ENCODE peak calls at places on chromosomes 13 and 19, in eight cellular contexts. One of them, this sample, is unnamed.

GRCh38 chr19:35265126-35265995 is 3.4 kb upstream of the USF2 start:
- DNase-seq in ovary: peak
- DNase-seq in heart right ventricle: no peak
- DNase-seq in endodermal cell: peak
- DNase-seq in heart left ventricle: no peak
- DNase-seq in effector memory CD4-positive, alpha-beta T cell: no peak
- DNase-seq in kidney: peak
- DNase-seq in body of pancreas: peak
- DNase-seq in this sample: no peak

GRCh38 chr13:114118086-114118762 is 14.2 kb downstream of the RASA3 start:
- DNase-seq in ovary: no peak
- DNase-seq in heart right ventricle: no peak
- DNase-seq in endodermal cell: no peak
- DNase-seq in heart left ventricle: no peak
- DNase-seq in effector memory CD4-positive, alpha-beta T cell: no peak
- DNase-seq in kidney: peak
- DNase-seq in body of pancreas: no peak
- DNase-seq in this sample: no peak

GRCh38 chr19:8526345-8527062 is 12.5 kb upstream of the ZNF414 start:
- DNase-seq in ovary: peak
- DNase-seq in heart right ventricle: peak
- DNase-seq in endodermal cell: peak
- DNase-seq in heart left ventricle: peak
- DNase-seq in effector memory CD4-positive, alpha-beta T cell: no peak
- DNase-seq in kidney: peak
- DNase-seq in body of pancreas: peak
- DNase-seq in this sample: no peak

GRCh38 chr13:77532983-77533382 is 2.5 kb upstream of the SCEL start:
- DNase-seq in ovary: no peak
- DNase-seq in heart right ventricle: no peak
- DNase-seq in endodermal cell: no peak
- DNase-seq in heart left ventricle: no peak
- DNase-seq in effector memory CD4-positive, alpha-beta T cell: no peak
- DNase-seq in kidney: no peak
- DNase-seq in body of pancreas: no peak
- DNase-seq in this sample: no peak

GRCh38 chr19:39413269-39413902 is 917 bp downstream of the PLEKHG2 start:
- DNase-seq in ovary: peak
- DNase-seq in heart right ventricle: peak
- DNase-seq in endodermal cell: peak
- DNase-seq in heart left ventricle: peak
- DNase-seq in effector memory CD4-positive, alpha-beta T cell: peak
- DNase-seq in kidney: peak
- DNase-seq in body of pancreas: no peak
- DNase-seq in this sample: no peak

GRCh38 chr19:47490847-47491246 is 6.8 kb upstream of the KPTN start:
- DNase-seq in ovary: no peak
- DNase-seq in heart right ventricle: no peak
- DNase-seq in endodermal cell: no peak
- DNase-seq in heart left ventricle: no peak
- DNase-seq in effector memory CD4-positive, alpha-beta T cell: no peak
- DNase-seq in kidney: no peak
- DNase-seq in body of pancreas: no peak
- DNase-seq in this sample: no peak

GRCh38 chr13:27712421-27712820 is 79.9 kb upstream of the GSX1 start:
- DNase-seq in ovary: no peak
- DNase-seq in heart right ventricle: peak
- DNase-seq in endodermal cell: no peak
- DNase-seq in heart left ventricle: peak
- DNase-seq in effector memory CD4-positive, alpha-beta T cell: no peak
- DNase-seq in kidney: no peak
- DNase-seq in body of pancreas: peak
- DNase-seq in this sample: peak

GRCh38 chr13:30053904-30054303 is 203.5 kb upstream of the UBL3 start:
- DNase-seq in ovary: no peak
- DNase-seq in heart right ventricle: no peak
- DNase-seq in endodermal cell: peak
- DNase-seq in heart left ventricle: no peak
- DNase-seq in effector memory CD4-positive, alpha-beta T cell: no peak
- DNase-seq in kidney: no peak
- DNase-seq in body of pancreas: no peak
- DNase-seq in this sample: no peak

GRCh38 chr13:100209857-100210580 is 121.1 kb downstream of the PCCA start:
- DNase-seq in ovary: no peak
- DNase-seq in heart right ventricle: no peak
- DNase-seq in endodermal cell: no peak
- DNase-seq in heart left ventricle: no peak
- DNase-seq in effector memory CD4-positive, alpha-beta T cell: no peak
- DNase-seq in kidney: no peak
- DNase-seq in body of pancreas: no peak
- DNase-seq in this sample: no peak

GRCh38 chr13:50131998-50132936 is 117.0 kb downstream of the KCNRG start:
- DNase-seq in ovary: no peak
- DNase-seq in heart right ventricle: no peak
- DNase-seq in endodermal cell: peak
- DNase-seq in heart left ventricle: no peak
- DNase-seq in effector memory CD4-positive, alpha-beta T cell: no peak
- DNase-seq in kidney: no peak
- DNase-seq in body of pancreas: no peak
- DNase-seq in this sample: peak

GRCh38 chr13:96821381-96821780 is 172.9 kb downstream of the OXGR1 start:
- DNase-seq in ovary: no peak
- DNase-seq in heart right ventricle: no peak
- DNase-seq in endodermal cell: no peak
- DNase-seq in heart left ventricle: no peak
- DNase-seq in effector memory CD4-positive, alpha-beta T cell: no peak
- DNase-seq in kidney: no peak
- DNase-seq in body of pancreas: no peak
- DNase-seq in this sample: no peak

GRCh38 chr19:47512183-47512947 is 2.5 kb downstream of the NAPA start:
- DNase-seq in ovary: peak
- DNase-seq in heart right ventricle: no peak
- DNase-seq in endodermal cell: peak
- DNase-seq in heart left ventricle: peak
- DNase-seq in effector memory CD4-positive, alpha-beta T cell: no peak
- DNase-seq in kidney: no peak
- DNase-seq in body of pancreas: peak
- DNase-seq in this sample: no peak

GRCh38 chr19:49151339-49152217 is 3.6 kb downstream of the HRC start:
- DNase-seq in ovary: peak
- DNase-seq in heart right ventricle: peak
- DNase-seq in endodermal cell: peak
- DNase-seq in heart left ventricle: peak
- DNase-seq in effector memory CD4-positive, alpha-beta T cell: peak
- DNase-seq in kidney: peak
- DNase-seq in body of pancreas: peak
- DNase-seq in this sample: peak

GRCh38 chr13:100875392-100876043 is 200.9 kb upstream of the TMTC4 start:
- DNase-seq in ovary: no peak
- DNase-seq in heart right ventricle: no peak
- DNase-seq in endodermal cell: no peak
- DNase-seq in heart left ventricle: no peak
- DNase-seq in effector memory CD4-positive, alpha-beta T cell: no peak
- DNase-seq in kidney: no peak
- DNase-seq in body of pancreas: no peak
- DNase-seq in this sample: no peak

GRCh38 chr19:6210721-6211600 is 68.8 kb downstream of the MLLT1 start:
- DNase-seq in ovary: peak
- DNase-seq in heart right ventricle: no peak
- DNase-seq in endodermal cell: no peak
- DNase-seq in heart left ventricle: no peak
- DNase-seq in effector memory CD4-positive, alpha-beta T cell: no peak
- DNase-seq in kidney: peak
- DNase-seq in body of pancreas: no peak
- DNase-seq in this sample: no peak
- H3K27ac ChIP-seq in ovary: no peak
- H3K27ac ChIP-seq in heart right ventricle: no peak
- H3K27ac ChIP-seq in endodermal cell: no peak
- H3K27ac ChIP-seq in heart left ventricle: no peak
- H3K27ac ChIP-seq in effector memory CD4-positive, alpha-beta T cell: no peak
- H3K27ac ChIP-seq in kidney: no peak
- H3K27ac ChIP-seq in body of pancreas: no peak
- H3K27ac ChIP-seq in this sample: no peak

GRCh38 chr19:17805427-17805826 is 10.5 kb downstream of the B3GNT3 start:
- DNase-seq in ovary: no peak
- DNase-seq in heart right ventricle: no peak
- DNase-seq in endodermal cell: no peak
- DNase-seq in heart left ventricle: no peak
- DNase-seq in effector memory CD4-positive, alpha-beta T cell: no peak
- DNase-seq in kidney: no peak
- DNase-seq in body of pancreas: no peak
- DNase-seq in this sample: no peak

GRCh38 chr19:17806945-17807344 is 12.0 kb downstream of the B3GNT3 start:
- DNase-seq in ovary: no peak
- DNase-seq in heart right ventricle: no peak
- DNase-seq in endodermal cell: no peak
- DNase-seq in heart left ventricle: no peak
- DNase-seq in effector memory CD4-positive, alpha-beta T cell: no peak
- DNase-seq in kidney: no peak
- DNase-seq in body of pancreas: no peak
- DNase-seq in this sample: no peak

GRCh38 chr19:17807731-17808316 is 12.9 kb downstream of the B3GNT3 start:
- DNase-seq in ovary: no peak
- DNase-seq in heart right ventricle: no peak
- DNase-seq in endodermal cell: no peak
- DNase-seq in heart left ventricle: no peak
- DNase-seq in effector memory CD4-positive, alpha-beta T cell: no peak
- DNase-seq in kidney: no peak
- DNase-seq in body of pancreas: no peak
- DNase-seq in this sample: peak

GRCh38 chr19:17802137-17802858 is 7.4 kb downstream of the B3GNT3 start:
- DNase-seq in ovary: no peak
- DNase-seq in heart right ventricle: no peak
- DNase-seq in endodermal cell: no peak
- DNase-seq in heart left ventricle: no peak
- DNase-seq in effector memory CD4-positive, alpha-beta T cell: no peak
- DNase-seq in kidney: no peak
- DNase-seq in body of pancreas: no peak
- DNase-seq in this sample: no peak

DNA sequence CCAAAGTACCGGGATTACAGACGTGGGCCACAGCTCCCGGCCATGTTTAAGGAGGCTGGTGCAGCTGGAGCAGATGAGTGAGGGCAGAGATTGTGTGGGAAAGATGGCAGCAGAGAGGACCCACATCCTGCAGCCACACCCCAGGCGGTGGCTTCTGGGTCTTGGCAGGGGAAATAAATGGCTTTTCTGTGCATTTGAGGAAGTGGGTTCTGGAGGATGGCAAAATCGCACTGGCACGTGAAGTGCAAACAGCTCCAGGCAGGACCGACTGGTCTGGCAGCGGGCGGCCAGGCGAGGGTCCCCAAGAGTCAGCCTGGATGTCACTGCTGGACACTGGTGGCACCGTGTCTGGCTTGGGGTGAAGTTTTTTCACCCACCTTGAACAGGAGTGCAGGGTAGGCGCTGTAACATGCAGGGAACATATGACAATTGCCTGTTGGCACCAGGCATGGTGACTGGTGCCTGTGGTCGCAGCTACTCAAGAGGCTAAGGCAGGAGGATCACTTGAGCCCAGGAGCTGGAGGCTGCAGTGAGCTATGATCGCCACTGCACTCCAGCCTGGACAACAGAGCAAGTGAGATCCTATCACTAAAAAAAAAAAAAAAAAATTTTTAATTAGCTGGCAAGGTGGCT is 8.4 kb downstream of the B3GNT3 start:
- DNase-seq in ovary: no peak
- DNase-seq in heart right ventricle: no peak
- DNase-seq in endodermal cell: no peak
- DNase-seq in heart left ventricle: no peak
- DNase-seq in effector memory CD4-positive, alpha-beta T cell: no peak
- DNase-seq in kidney: no peak
- DNase-seq in body of pancreas: no peak
- DNase-seq in this sample: no peak
- H3K4me3 ChIP-seq in ovary: no peak
- H3K4me3 ChIP-seq in heart right ventricle: no peak
- H3K4me3 ChIP-seq in endodermal cell: no peak
- H3K4me3 ChIP-seq in heart left ventricle: no peak
- H3K4me3 ChIP-seq in effector memory CD4-positive, alpha-beta T cell: no peak
- H3K4me3 ChIP-seq in kidney: no peak
- H3K4me3 ChIP-seq in body of pancreas: no peak
- H3K4me3 ChIP-seq in this sample: peak

GRCh38 chr13:46053162-46054012 is 841 bp upstream of the ZC3H13 start:
- DNase-seq in ovary: no peak
- DNase-seq in heart right ventricle: no peak
- DNase-seq in endodermal cell: no peak
- DNase-seq in heart left ventricle: no peak
- DNase-seq in effector memory CD4-positive, alpha-beta T cell: no peak
- DNase-seq in kidney: no peak
- DNase-seq in body of pancreas: no peak
- DNase-seq in this sample: peak

GRCh38 chr13:46059405-46059804 is 6.9 kb upstream of the ZC3H13 start:
- DNase-seq in ovary: no peak
- DNase-seq in heart right ventricle: no peak
- DNase-seq in endodermal cell: no peak
- DNase-seq in heart left ventricle: no peak
- DNase-seq in effector memory CD4-positive, alpha-beta T cell: no peak
- DNase-seq in kidney: no peak
- DNase-seq in body of pancreas: no peak
- DNase-seq in this sample: no peak

GRCh38 chr13:46062190-46062589 is 9.6 kb upstream of the ZC3H13 start:
- DNase-seq in ovary: no peak
- DNase-seq in heart right ventricle: no peak
- DNase-seq in endodermal cell: no peak
- DNase-seq in heart left ventricle: no peak
- DNase-seq in effector memory CD4-positive, alpha-beta T cell: no peak
- DNase-seq in kidney: no peak
- DNase-seq in body of pancreas: no peak
- DNase-seq in this sample: no peak

GRCh38 chr13:46057251-46058015 is 4.9 kb upstream of the ZC3H13 start:
- DNase-seq in ovary: no peak
- DNase-seq in heart right ventricle: no peak
- DNase-seq in endodermal cell: no peak
- DNase-seq in heart left ventricle: no peak
- DNase-seq in effector memory CD4-positive, alpha-beta T cell: no peak
- DNase-seq in kidney: no peak
- DNase-seq in body of pancreas: no peak
- DNase-seq in this sample: no peak

DNA sequence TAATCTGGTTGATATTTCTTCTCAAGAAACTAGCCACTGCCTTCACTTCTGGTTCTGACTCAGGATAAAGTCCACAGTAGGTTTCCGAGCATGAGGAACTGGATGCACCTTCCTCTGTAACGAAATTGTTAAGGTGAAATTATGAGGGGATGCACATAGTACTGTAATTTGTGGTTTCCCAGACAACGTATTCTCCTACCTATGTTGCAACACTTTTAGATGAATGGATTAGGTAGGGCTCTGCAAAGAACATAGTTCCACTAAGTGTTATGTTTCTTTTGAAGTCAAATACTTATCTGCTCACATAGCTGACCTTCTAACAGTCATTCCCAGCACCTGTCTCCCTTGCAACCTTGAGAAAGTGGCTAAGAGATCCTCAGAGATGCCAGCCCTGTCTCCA is 5.7 kb upstream of the ZC3H13 start:
- DNase-seq in ovary: no peak
- DNase-seq in heart right ventricle: no peak
- DNase-seq in endodermal cell: no peak
- DNase-seq in heart left ventricle: no peak
- DNase-seq in effector memory CD4-positive, alpha-beta T cell: no peak
- DNase-seq in kidney: no peak
- DNase-seq in body of pancreas: no peak
- DNase-seq in this sample: no peak
- H3K27ac ChIP-seq in ovary: no peak
- H3K27ac ChIP-seq in heart right ventricle: no peak
- H3K27ac ChIP-seq in endodermal cell: no peak
- H3K27ac ChIP-seq in heart left ventricle: no peak
- H3K27ac ChIP-seq in effector memory CD4-positive, alpha-beta T cell: no peak
- H3K27ac ChIP-seq in kidney: no peak
- H3K27ac ChIP-seq in body of pancreas: no peak
- H3K27ac ChIP-seq in this sample: no peak

GRCh38 chr19:21166436-21166835 is 24.6 kb downstream of the ZNF431 start:
- DNase-seq in ovary: no peak
- DNase-seq in heart right ventricle: no peak
- DNase-seq in endodermal cell: no peak
- DNase-seq in heart left ventricle: no peak
- DNase-seq in effector memory CD4-positive, alpha-beta T cell: no peak
- DNase-seq in kidney: no peak
- DNase-seq in body of pancreas: no peak
- DNase-seq in this sample: no peak
- H3K4me3 ChIP-seq in ovary: no peak
- H3K4me3 ChIP-seq in heart right ventricle: no peak
- H3K4me3 ChIP-seq in endodermal cell: no peak
- H3K4me3 ChIP-seq in heart left ventricle: no peak
- H3K4me3 ChIP-seq in effector memory CD4-positive, alpha-beta T cell: no peak
- H3K4me3 ChIP-seq in kidney: no peak
- H3K4me3 ChIP-seq in body of pancreas: no peak
- H3K4me3 ChIP-seq in this sample: no peak

This sample was measured in CD8-positive, alpha-beta memory T cell.